ENCODE peak calls at places on chromosomes 4 and X, in ten cellular contexts. One of them, this sample, is unnamed. For H3K36me3, the result is how much of the 10 kb centered on the place peaks cover.

GRCh38 chr4:48902266-48902665 is 4.3 kb downstream of the OCIAD2 start:
- DNase-seq in OCI-LY7: no peak
- DNase-seq in HCT116: no peak
- DNase-seq in ascending aorta: no peak
- DNase-seq in fibroblast of lung: peak
- DNase-seq in cardiac muscle cell: no peak
- DNase-seq in neural progenitor cell: no peak
- DNase-seq in CD4-positive, CD25-positive, alpha-beta regulatory T cell: no peak
- DNase-seq in body of pancreas: no peak
- DNase-seq in MM.1S: no peak
- DNase-seq in this sample: no peak

GRCh38 chr4:5683566-5683965 is 24.8 kb downstream of the EVC2 start:
- DNase-seq in OCI-LY7: no peak
- DNase-seq in HCT116: no peak
- DNase-seq in ascending aorta: no peak
- DNase-seq in fibroblast of lung: no peak
- DNase-seq in cardiac muscle cell: no peak
- DNase-seq in neural progenitor cell: no peak
- DNase-seq in CD4-positive, CD25-positive, alpha-beta regulatory T cell: no peak
- DNase-seq in body of pancreas: peak
- DNase-seq in MM.1S: no peak
- DNase-seq in this sample: no peak

GRCh38 chr4:99438578-99438875 is 3.4 kb upstream of the ADH7 start:
- DNase-seq in OCI-LY7: no peak
- DNase-seq in HCT116: no peak
- DNase-seq in ascending aorta: no peak
- DNase-seq in fibroblast of lung: no peak
- DNase-seq in cardiac muscle cell: no peak
- DNase-seq in neural progenitor cell: no peak
- DNase-seq in CD4-positive, CD25-positive, alpha-beta regulatory T cell: no peak
- DNase-seq in body of pancreas: no peak
- DNase-seq in MM.1S: no peak
- DNase-seq in this sample: no peak

GRCh38 chr4:173367285-173367684 is 3.5 kb upstream of the SAP30 start:
- DNase-seq in OCI-LY7: peak
- DNase-seq in HCT116: no peak
- DNase-seq in ascending aorta: no peak
- DNase-seq in fibroblast of lung: peak
- DNase-seq in cardiac muscle cell: no peak
- DNase-seq in neural progenitor cell: no peak
- DNase-seq in CD4-positive, CD25-positive, alpha-beta regulatory T cell: peak
- DNase-seq in body of pancreas: no peak
- DNase-seq in MM.1S: no peak
- DNase-seq in this sample: no peak

GRCh38 chr4:124948976-124949597 is 236.6 kb upstream of the ANKRD50 start:
- DNase-seq in OCI-LY7: no peak
- DNase-seq in HCT116: no peak
- DNase-seq in ascending aorta: no peak
- DNase-seq in fibroblast of lung: peak
- DNase-seq in cardiac muscle cell: no peak
- DNase-seq in neural progenitor cell: no peak
- DNase-seq in CD4-positive, CD25-positive, alpha-beta regulatory T cell: no peak
- DNase-seq in body of pancreas: no peak
- DNase-seq in MM.1S: peak
- DNase-seq in this sample: no peak

GRCh38 chr4:11632015-11632414 is 203.3 kb upstream of the HS3ST1 start:
- DNase-seq in OCI-LY7: no peak
- DNase-seq in HCT116: no peak
- DNase-seq in ascending aorta: no peak
- DNase-seq in fibroblast of lung: no peak
- DNase-seq in cardiac muscle cell: no peak
- DNase-seq in neural progenitor cell: no peak
- DNase-seq in CD4-positive, CD25-positive, alpha-beta regulatory T cell: no peak
- DNase-seq in body of pancreas: no peak
- DNase-seq in MM.1S: no peak
- DNase-seq in this sample: no peak

GRCh38 chr4:25938251-25939186 is 24.5 kb downstream of the SMIM20 start:
- DNase-seq in OCI-LY7: no peak
- DNase-seq in HCT116: no peak
- DNase-seq in ascending aorta: no peak
- DNase-seq in fibroblast of lung: peak
- DNase-seq in cardiac muscle cell: no peak
- DNase-seq in neural progenitor cell: no peak
- DNase-seq in CD4-positive, CD25-positive, alpha-beta regulatory T cell: peak
- DNase-seq in body of pancreas: no peak
- DNase-seq in MM.1S: no peak
- DNase-seq in this sample: peak

GRCh38 chr4:110196871-110197420 is 1.5 kb downstream of the ELOVL6 start:
- DNase-seq in OCI-LY7: peak
- DNase-seq in HCT116: no peak
- DNase-seq in ascending aorta: no peak
- DNase-seq in fibroblast of lung: peak
- DNase-seq in cardiac muscle cell: peak
- DNase-seq in neural progenitor cell: peak
- DNase-seq in CD4-positive, CD25-positive, alpha-beta regulatory T cell: peak
- DNase-seq in body of pancreas: peak
- DNase-seq in MM.1S: peak
- DNase-seq in this sample: no peak

GRCh38 chrX:24245201-24245600 is 68.7 kb downstream of the SUPT20HL2 start:
- DNase-seq in OCI-LY7: no peak
- DNase-seq in HCT116: no peak
- DNase-seq in ascending aorta: no peak
- DNase-seq in fibroblast of lung: peak
- DNase-seq in cardiac muscle cell: no peak
- DNase-seq in neural progenitor cell: peak
- DNase-seq in CD4-positive, CD25-positive, alpha-beta regulatory T cell: no peak
- DNase-seq in body of pancreas: no peak
- DNase-seq in MM.1S: no peak
- DNase-seq in this sample: no peak

GRCh38 chr4:98833384-98833783 is 95.5 kb downstream of the EIF4E start:
- DNase-seq in OCI-LY7: no peak
- DNase-seq in HCT116: no peak
- DNase-seq in ascending aorta: no peak
- DNase-seq in fibroblast of lung: no peak
- DNase-seq in cardiac muscle cell: peak
- DNase-seq in neural progenitor cell: no peak
- DNase-seq in CD4-positive, CD25-positive, alpha-beta regulatory T cell: no peak
- DNase-seq in body of pancreas: no peak
- DNase-seq in MM.1S: no peak
- DNase-seq in this sample: peak

DNA sequence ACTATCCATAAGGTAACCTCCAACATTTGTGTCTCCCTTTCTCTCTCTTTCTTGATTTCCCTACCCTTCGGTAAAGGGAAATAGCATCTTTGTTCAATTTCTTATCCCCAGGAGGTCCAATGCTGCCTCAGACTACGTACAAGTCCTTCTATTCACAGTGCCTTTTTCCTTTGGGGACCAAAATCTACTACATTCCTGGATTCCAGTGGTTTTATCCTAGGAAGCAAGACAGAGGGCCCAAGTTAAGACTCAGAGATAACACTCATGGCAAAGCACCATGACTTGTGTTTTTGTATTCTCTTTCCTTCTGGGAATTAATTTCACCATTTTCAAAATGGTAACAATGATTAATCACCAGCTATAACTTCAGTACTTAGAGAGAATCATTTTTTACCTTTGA is 10.6 kb downstream of the G3BP2 start:
- DNase-seq in OCI-LY7: no peak
- DNase-seq in HCT116: no peak
- DNase-seq in ascending aorta: no peak
- DNase-seq in fibroblast of lung: peak
- DNase-seq in cardiac muscle cell: no peak
- DNase-seq in neural progenitor cell: no peak
- DNase-seq in CD4-positive, CD25-positive, alpha-beta regulatory T cell: no peak
- DNase-seq in body of pancreas: no peak
- DNase-seq in MM.1S: no peak
- DNase-seq in this sample: no peak
- H3K36me3 ChIP-seq in OCI-LY7: half or more
- H3K36me3 ChIP-seq in HCT116: under half
- H3K36me3 ChIP-seq in ascending aorta: under half
- H3K36me3 ChIP-seq in fibroblast of lung: under half
- H3K36me3 ChIP-seq in cardiac muscle cell: under half
- H3K36me3 ChIP-seq in neural progenitor cell: under half
- H3K36me3 ChIP-seq in CD4-positive, CD25-positive, alpha-beta regulatory T cell: under half
- H3K36me3 ChIP-seq in body of pancreas: under half
- H3K36me3 ChIP-seq in MM.1S: under half
- H3K36me3 ChIP-seq in this sample: half or more

GRCh38 chrX:153634832-153635231 is 12.2 kb upstream of the DUSP9 start:
- DNase-seq in OCI-LY7: no peak
- DNase-seq in HCT116: no peak
- DNase-seq in ascending aorta: peak
- DNase-seq in fibroblast of lung: no peak
- DNase-seq in cardiac muscle cell: no peak
- DNase-seq in neural progenitor cell: no peak
- DNase-seq in CD4-positive, CD25-positive, alpha-beta regulatory T cell: no peak
- DNase-seq in body of pancreas: peak
- DNase-seq in MM.1S: no peak
- DNase-seq in this sample: no peak

GRCh38 chrX:153633048-153633447 is 14.0 kb upstream of the DUSP9 start:
- DNase-seq in OCI-LY7: no peak
- DNase-seq in HCT116: no peak
- DNase-seq in ascending aorta: no peak
- DNase-seq in fibroblast of lung: no peak
- DNase-seq in cardiac muscle cell: no peak
- DNase-seq in neural progenitor cell: no peak
- DNase-seq in CD4-positive, CD25-positive, alpha-beta regulatory T cell: no peak
- DNase-seq in body of pancreas: no peak
- DNase-seq in MM.1S: no peak
- DNase-seq in this sample: no peak

GRCh38 chrX:153632612-153632980 is 14.4 kb upstream of the DUSP9 start:
- DNase-seq in OCI-LY7: no peak
- DNase-seq in HCT116: no peak
- DNase-seq in ascending aorta: no peak
- DNase-seq in fibroblast of lung: no peak
- DNase-seq in cardiac muscle cell: no peak
- DNase-seq in neural progenitor cell: no peak
- DNase-seq in CD4-positive, CD25-positive, alpha-beta regulatory T cell: no peak
- DNase-seq in body of pancreas: no peak
- DNase-seq in MM.1S: no peak
- DNase-seq in this sample: no peak

GRCh38 chrX:153634236-153634635 is 12.8 kb upstream of the DUSP9 start:
- DNase-seq in OCI-LY7: no peak
- DNase-seq in HCT116: no peak
- DNase-seq in ascending aorta: peak
- DNase-seq in fibroblast of lung: no peak
- DNase-seq in cardiac muscle cell: no peak
- DNase-seq in neural progenitor cell: no peak
- DNase-seq in CD4-positive, CD25-positive, alpha-beta regulatory T cell: no peak
- DNase-seq in body of pancreas: no peak
- DNase-seq in MM.1S: no peak
- DNase-seq in this sample: no peak

DNA sequence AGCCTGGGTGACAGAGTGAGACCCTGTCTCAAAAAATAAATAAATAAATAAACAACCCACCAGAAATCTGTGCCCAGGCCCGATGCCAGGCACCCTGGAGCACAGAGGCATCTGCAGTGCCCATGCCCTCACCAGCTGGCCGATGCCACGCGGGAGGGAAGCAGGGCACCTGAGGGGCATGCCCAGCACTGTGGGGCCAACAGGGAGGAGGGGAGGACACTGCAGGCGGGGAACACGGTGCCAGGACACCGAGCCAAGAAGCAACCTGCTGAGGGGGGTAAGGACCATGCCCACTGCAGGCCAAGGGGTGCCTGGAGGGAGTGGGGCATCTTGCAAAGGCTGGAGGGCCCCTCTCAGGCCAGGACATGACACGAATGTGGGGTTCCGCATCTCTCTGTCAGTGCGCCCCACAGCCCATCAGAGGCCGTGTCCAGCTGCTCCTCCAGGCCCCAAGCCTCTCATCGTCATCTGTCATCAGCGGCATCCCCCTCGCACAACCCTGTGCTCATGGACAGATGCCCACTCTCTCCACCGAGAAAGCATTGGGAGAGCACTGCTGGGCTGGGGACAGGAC is 13.3 kb upstream of the DUSP9 start:
- DNase-seq in OCI-LY7: no peak
- DNase-seq in HCT116: no peak
- DNase-seq in ascending aorta: no peak
- DNase-seq in fibroblast of lung: no peak
- DNase-seq in cardiac muscle cell: no peak
- DNase-seq in neural progenitor cell: no peak
- DNase-seq in CD4-positive, CD25-positive, alpha-beta regulatory T cell: no peak
- DNase-seq in body of pancreas: no peak
- DNase-seq in MM.1S: no peak
- DNase-seq in this sample: no peak
- H3K4me3 ChIP-seq in OCI-LY7: no peak
- H3K4me3 ChIP-seq in HCT116: no peak
- H3K4me3 ChIP-seq in ascending aorta: no peak
- H3K4me3 ChIP-seq in fibroblast of lung: no peak
- H3K4me3 ChIP-seq in cardiac muscle cell: no peak
- H3K4me3 ChIP-seq in neural progenitor cell: no peak
- H3K4me3 ChIP-seq in CD4-positive, CD25-positive, alpha-beta regulatory T cell: no peak
- H3K4me3 ChIP-seq in body of pancreas: no peak
- H3K4me3 ChIP-seq in MM.1S: no peak
- H3K4me3 ChIP-seq in this sample: no peak

GRCh38 chr4:108622828-108623227 is 2.5 kb downstream of the RPL34 start:
- DNase-seq in OCI-LY7: no peak
- DNase-seq in HCT116: no peak
- DNase-seq in ascending aorta: no peak
- DNase-seq in fibroblast of lung: no peak
- DNase-seq in cardiac muscle cell: no peak
- DNase-seq in neural progenitor cell: no peak
- DNase-seq in CD4-positive, CD25-positive, alpha-beta regulatory T cell: no peak
- DNase-seq in body of pancreas: no peak
- DNase-seq in MM.1S: no peak
- DNase-seq in this sample: no peak
- H3K36me3 ChIP-seq in OCI-LY7: half or more
- H3K36me3 ChIP-seq in HCT116: half or more
- H3K36me3 ChIP-seq in ascending aorta: half or more
- H3K36me3 ChIP-seq in fibroblast of lung: under half
- H3K36me3 ChIP-seq in cardiac muscle cell: half or more
- H3K36me3 ChIP-seq in neural progenitor cell: under half
- H3K36me3 ChIP-seq in CD4-positive, CD25-positive, alpha-beta regulatory T cell: half or more
- H3K36me3 ChIP-seq in body of pancreas: under half
- H3K36me3 ChIP-seq in MM.1S: under half
- H3K36me3 ChIP-seq in this sample: half or more

GRCh38 chr4:181008164-181008563 is 1235.0 kb upstream of the TENM3 start:
- DNase-seq in OCI-LY7: no peak
- DNase-seq in HCT116: no peak
- DNase-seq in ascending aorta: no peak
- DNase-seq in fibroblast of lung: peak
- DNase-seq in cardiac muscle cell: no peak
- DNase-seq in neural progenitor cell: no peak
- DNase-seq in CD4-positive, CD25-positive, alpha-beta regulatory T cell: no peak
- DNase-seq in body of pancreas: no peak
- DNase-seq in MM.1S: no peak
- DNase-seq in this sample: no peak
- H3K4me3 ChIP-seq in OCI-LY7: no peak
- H3K4me3 ChIP-seq in HCT116: no peak
- H3K4me3 ChIP-seq in ascending aorta: no peak
- H3K4me3 ChIP-seq in fibroblast of lung: no peak
- H3K4me3 ChIP-seq in cardiac muscle cell: no peak
- H3K4me3 ChIP-seq in neural progenitor cell: no peak
- H3K4me3 ChIP-seq in CD4-positive, CD25-positive, alpha-beta regulatory T cell: no peak
- H3K4me3 ChIP-seq in body of pancreas: no peak
- H3K4me3 ChIP-seq in MM.1S: no peak
- H3K4me3 ChIP-seq in this sample: no peak

GRCh38 chr4:70831293-70831692 is 8.4 kb downstream of the GRSF1 start:
- DNase-seq in OCI-LY7: no peak
- DNase-seq in HCT116: no peak
- DNase-seq in ascending aorta: no peak
- DNase-seq in fibroblast of lung: no peak
- DNase-seq in cardiac muscle cell: no peak
- DNase-seq in neural progenitor cell: no peak
- DNase-seq in CD4-positive, CD25-positive, alpha-beta regulatory T cell: no peak
- DNase-seq in body of pancreas: no peak
- DNase-seq in MM.1S: no peak
- DNase-seq in this sample: no peak
- H3K36me3 ChIP-seq in OCI-LY7: half or more
- H3K36me3 ChIP-seq in HCT116: half or more
- H3K36me3 ChIP-seq in ascending aorta: half or more
- H3K36me3 ChIP-seq in fibroblast of lung: under half
- H3K36me3 ChIP-seq in cardiac muscle cell: half or more
- H3K36me3 ChIP-seq in neural progenitor cell: under half
- H3K36me3 ChIP-seq in CD4-positive, CD25-positive, alpha-beta regulatory T cell: half or more
- H3K36me3 ChIP-seq in body of pancreas: under half
- H3K36me3 ChIP-seq in MM.1S: under half
- H3K36me3 ChIP-seq in this sample: half or more